ENCODE peak calls at places on chromosomes 5 and 9, in seven cellular contexts. X is LoVo, S is HuH-7, L is SJSA1, J is EH, R is Daoy, M is IMR-90. W is an unnamed sample.
A peak's percentile ranks its signal among the peaks of the same experiment; 100 is the strongest.

GRCh38 chr9:13383216-13383615 is 103.7 kb upstream of the MPDZ start:
- DNase-seq in S (no peak), J (no peak), L (no peak), R (no peak), X (no peak), M (no peak), W (no peak)

GRCh38 chr5:82405166-82405565 is 127.0 kb upstream of the RPS23 start:
- DNase-seq in L (peak; percentile 84), S (no peak), R (peak; percentile 89), X (no peak), J (peak; percentile 93), M (peak; percentile 87), W (no peak)

GRCh38 chr9:128007566-128008138 is 26.9 kb upstream of the EEIG1 start:
- DNase-seq in S (no peak), L (no peak), R (peak; percentile 74), M (peak; percentile 27), X (peak; percentile 51), J (peak; percentile 58), W (no peak)

GRCh38 chr9:89477811-89478583 is 19.9 kb downstream of the SEMA4D start:
- DNase-seq in L (peak; percentile 18), S (no peak), J (peak; percentile 39), X (peak; percentile 42), M (peak; percentile 46), R (peak; percentile 85), W (no peak)

GRCh38 chr5:165795073-165795472 is 2289.7 kb downstream of the MAT2B start:
- DNase-seq in L (no peak), S (no peak), J (no peak), X (no peak), R (no peak), M (no peak), W (no peak)

GRCh38 chr5:168401226-168401625 is 85.0 kb upstream of the RARS1 start:
- DNase-seq in L (no peak), R (no peak), X (no peak), S (no peak), J (no peak), M (no peak), W (no peak)

GRCh38 chr5:84384604-84385575 is at the start of gene EDIL3:
- DNase-seq in R (peak; percentile 81), M (peak; percentile 59), L (peak; percentile 67), X (no peak), S (peak; percentile 18), J (no peak), W (no peak)

GRCh38 chr9:16627967-16628366 is 242.5 kb downstream of the BNC2 start:
- DNase-seq in X (no peak), M (peak; percentile 96), J (peak; percentile 97), S (no peak), R (peak; percentile 85), L (peak; percentile 66), W (no peak)

GRCh38 chr5:54718647-54719046 is 201.1 kb downstream of the SNX18 start:
- DNase-seq in X (no peak), M (no peak), R (no peak), J (peak; percentile 59), S (no peak), L (no peak), W (no peak)

GRCh38 chr9:111163738-111164399 is 125.6 kb upstream of the LPAR1 start:
- DNase-seq in X (no peak), J (peak; percentile 18), L (no peak), M (peak; percentile 7), S (no peak), R (no peak), W (no peak)

GRCh38 chr9:128689293-128689770 is 310 bp downstream of the SET start:
- DNase-seq in J (no peak), R (no peak), S (no peak), L (no peak), M (no peak), X (no peak), W (no peak)

GRCh38 chr5:149018909-149019443 is 43.9 kb downstream of the SH3TC2 start:
- DNase-seq in M (peak; percentile 84), J (peak; percentile 80), R (no peak), X (no peak), L (peak; percentile 54), S (no peak), W (no peak)

GRCh38 chr9:72773570-72773969 is 179.3 kb downstream of the ALDH1A1 start:
- DNase-seq in R (peak; percentile 15), J (peak; percentile 2), L (peak; percentile 24), X (no peak), S (no peak), M (no peak), W (no peak)

GRCh38 chr9:87535817-87536539 is 38.3 kb downstream of the DAPK1 start:
- DNase-seq in R (no peak), S (no peak), X (no peak), M (no peak), J (no peak), L (no peak), W (no peak)

GRCh38 chr9:131849391-131849790 is 109.5 kb upstream of the RAPGEF1 start:
- DNase-seq in X (no peak), L (no peak), J (no peak), R (no peak), M (no peak), S (no peak), W (no peak)

GRCh38 chr5:132204736-132205135 is 22.9 kb downstream of the P4HA2 start:
- DNase-seq in X (no peak), S (no peak), M (no peak), R (no peak), L (no peak), J (no peak), W (no peak)

GRCh38 chr9:97930972-97931371 is 7.0 kb downstream of the HEMGN start:
- DNase-seq in J (no peak), S (no peak), L (no peak), M (no peak), X (no peak), R (no peak), W (no peak)

GRCh38 chr9:22240619-22241018 is 206.0 kb upstream of the DMRTA1 start:
- DNase-seq in R (no peak), X (peak; percentile 52), L (peak; percentile 39), S (no peak), J (peak; percentile 54), M (peak; percentile 73), W (no peak)

GRCh38 chr9:4850611-4851010 is 57.9 kb downstream of the RCL1 start:
- DNase-seq in S (no peak), X (no peak), J (no peak), M (no peak), R (no peak), L (peak; percentile 5), W (no peak)

GRCh38 chr5:39995990-39996389 is 571.2 kb upstream of the DAB2 start:
- DNase-seq in M (no peak), X (no peak), R (no peak), J (no peak), L (no peak), S (no peak), W (no peak)

GRCh38 chr5:154753792-154754191 is 1.4 kb upstream of the LARP1 start:
- DNase-seq in R (peak; percentile 44), J (peak; percentile 97), X (peak; percentile 49), M (peak; percentile 97), L (peak; percentile 37), S (no peak), W (no peak)

GRCh38 chr9:101394687-101395086 is 3.7 kb downstream of the MRPL50 start:
- DNase-seq in L (no peak), M (no peak), X (no peak), S (no peak), J (no peak), R (no peak), W (no peak)

GRCh38 chr5:96381526-96381925 is 51.5 kb downstream of the PCSK1 start:
- DNase-seq in L (no peak), S (peak; percentile 10), R (no peak), M (no peak), X (no peak), J (no peak), W (no peak)

GRCh38 chr9:113742878-113743277 is 133.2 kb upstream of the ZNF618 start:
- DNase-seq in X (no peak), L (no peak), J (no peak), S (no peak), R (no peak), M (no peak), W (no peak)

GRCh38 chr5:1336749-1337489 is 8.0 kb downstream of the CLPTM1L start:
- DNase-seq in M (no peak), S (no peak), R (no peak), L (no peak), X (no peak), J (no peak), W (no peak)